ENCODE peak calls at places on chromosomes 13 and 19, in seven cellular contexts. G is glutamatergic neuron; V is fibroblast of mammary gland; Y is HFFc6; P is activated T-helper 1 cell treated with anti-CD3 and anti-CD28 coated beads, Interleukin-2, amount 50 U/mL, for 16 hours; D is colonic mucosa; B is natural killer cell treated with Interleukin-12 subunit alpha and Interleukin-12 subunit beta and Interleukin-15 and Interleukin-18, amount 100 ng/mL, for 72 hours. L is an unnamed sample.

GRCh38 chr19:658916-659839 is 3.8 kb downstream of the RNF126 start:
- DNase-seq in B (peak), V (peak), G (no peak), Y (no peak), P (no peak), D (no peak), L (no peak)

GRCh38 chr13:29519921-29520320 is 75.6 kb downstream of the SLC7A1 start:
- DNase-seq in P (no peak), G (no peak), B (no peak), D (no peak), Y (no peak), V (no peak), L (no peak)

GRCh38 chr13:26497991-26498423 is 59.5 kb upstream of the WASF3 start:
- DNase-seq in D (no peak), B (no peak), Y (peak), P (no peak), V (peak), G (no peak), L (peak)

GRCh38 chr13:37009692-37010091 is 9.1 kb downstream of the EXOSC8 start:
- DNase-seq in Y (no peak), B (no peak), V (no peak), P (no peak), G (no peak), D (no peak), L (no peak)

GRCh38 chr13:86002921-86003488 is 203.8 kb upstream of the SLITRK6 start:
- DNase-seq in D (no peak), G (no peak), B (no peak), V (no peak), Y (no peak), P (no peak), L (no peak)

GRCh38 chr19:29311391-29311790 is 98.4 kb upstream of the UQCRFS1 start:
- DNase-seq in Y (no peak), G (peak), D (no peak), V (no peak), P (no peak), B (no peak), L (no peak)

GRCh38 chr19:50741179-50741933 is 18.2 kb downstream of the CLEC11A start:
- DNase-seq in G (no peak), Y (no peak), P (no peak), B (no peak), D (no peak), V (no peak), L (peak)

GRCh38 chr19:9565900-9566705 is 18.2 kb downstream of the ZNF121 start:
- DNase-seq in V (peak), B (no peak), D (no peak), G (no peak), Y (no peak), P (no peak), L (no peak)

GRCh38 chr13:46621133-46621532 is 68.2 kb downstream of the LRCH1 start:
- DNase-seq in D (no peak), Y (no peak), G (no peak), V (no peak), P (no peak), B (no peak), L (no peak)

GRCh38 chr13:67230774-67231480 is 791 bp upstream of the PCDH9 start:
- DNase-seq in D (peak), G (peak), Y (peak), V (peak), B (peak), P (no peak), L (peak)

GRCh38 chr13:50015263-50015662 is at the start of gene KCNRG:
- DNase-seq in G (no peak), Y (no peak), B (no peak), P (no peak), D (no peak), V (peak), L (no peak)

GRCh38 chr19:3700242-3701032 is at the start of gene PIP5K1C:
- DNase-seq in B (peak), V (peak), P (peak), Y (peak), D (peak), G (peak), L (peak)

GRCh38 chr19:29845576-29846176 is 33.9 kb downstream of the CCNE1 start:
- DNase-seq in Y (peak), D (peak), P (no peak), G (no peak), B (no peak), V (peak), L (peak)

GRCh38 chr13:77062097-77062496 is 35.1 kb upstream of the FBXL3 start:
- DNase-seq in B (no peak), G (no peak), Y (peak), P (no peak), V (peak), D (no peak), L (no peak)

GRCh38 chr13:112885782-112886268 is 83.2 kb upstream of the MCF2L start:
- DNase-seq in D (peak), G (peak), V (peak), Y (peak), P (no peak), B (no peak), L (peak)

L was measured in NCI-H226.